ENCODE peak calls at places on chromosomes 7 and 10, in four cellular contexts. One of them, this sample, is unnamed.

GRCh38 chr7:36775061-36775631 is 50.9 kb upstream of the AOAH start:
- DNase-seq in mucosa of gallbladder: no peak
- DNase-seq in activated gamma-delta T cell treated with Interleukin-2 at 50 U/mL for 16 hours: no peak
- DNase-seq in glutamatergic neuron: no peak
- DNase-seq in this sample: no peak

GRCh38 chr10:83603708-83604107 is 535.6 kb upstream of the GHITM start:
- DNase-seq in mucosa of gallbladder: no peak
- DNase-seq in glutamatergic neuron: no peak
- DNase-seq in activated gamma-delta T cell treated with Interleukin-2 at 50 U/mL for 16 hours: no peak
- DNase-seq in this sample: no peak

GRCh38 chr7:149882264-149883048 is 8.7 kb downstream of the ATP6V0E2 start:
- DNase-seq in mucosa of gallbladder: peak
- DNase-seq in activated gamma-delta T cell treated with Interleukin-2 at 50 U/mL for 16 hours: no peak
- DNase-seq in glutamatergic neuron: no peak
- DNase-seq in this sample: no peak

GRCh38 chr10:4704034-4704545 is 121.9 kb upstream of the AKR1E2 start:
- DNase-seq in activated gamma-delta T cell treated with Interleukin-2 at 50 U/mL for 16 hours: no peak
- DNase-seq in mucosa of gallbladder: peak
- DNase-seq in glutamatergic neuron: no peak
- DNase-seq in this sample: no peak

GRCh38 chr10:75400769-75401568 is 595 bp downstream of the ZNF503 start:
- DNase-seq in mucosa of gallbladder: peak
- DNase-seq in activated gamma-delta T cell treated with Interleukin-2 at 50 U/mL for 16 hours: no peak
- DNase-seq in glutamatergic neuron: peak
- DNase-seq in this sample: no peak

GRCh38 chr10:72334196-72334831 is 20.4 kb downstream of the DNAJB12 start:
- DNase-seq in glutamatergic neuron: peak
- DNase-seq in activated gamma-delta T cell treated with Interleukin-2 at 50 U/mL for 16 hours: no peak
- DNase-seq in mucosa of gallbladder: peak
- DNase-seq in this sample: no peak

GRCh38 chr10:24938076-24938475 is 14.3 kb downstream of the PRTFDC1 start:
- DNase-seq in activated gamma-delta T cell treated with Interleukin-2 at 50 U/mL for 16 hours: no peak
- DNase-seq in glutamatergic neuron: no peak
- DNase-seq in mucosa of gallbladder: no peak
- DNase-seq in this sample: no peak

GRCh38 chr7:154649015-154649414 is 353.9 kb downstream of the PAXIP1 start:
- DNase-seq in glutamatergic neuron: no peak
- DNase-seq in mucosa of gallbladder: no peak
- DNase-seq in activated gamma-delta T cell treated with Interleukin-2 at 50 U/mL for 16 hours: no peak
- DNase-seq in this sample: no peak

GRCh38 chr10:111874586-111874985 is 309.0 kb downstream of the GPAM start:
- DNase-seq in activated gamma-delta T cell treated with Interleukin-2 at 50 U/mL for 16 hours: no peak
- DNase-seq in mucosa of gallbladder: no peak
- DNase-seq in glutamatergic neuron: no peak
- DNase-seq in this sample: no peak

GRCh38 chr10:65100146-65100545 is 1578.9 kb downstream of the REEP3 start:
- DNase-seq in activated gamma-delta T cell treated with Interleukin-2 at 50 U/mL for 16 hours: no peak
- DNase-seq in glutamatergic neuron: no peak
- DNase-seq in mucosa of gallbladder: no peak
- DNase-seq in this sample: no peak

GRCh38 chr7:129047761-129048160 is 7.2 kb downstream of the TNPO3 start:
- DNase-seq in activated gamma-delta T cell treated with Interleukin-2 at 50 U/mL for 16 hours: no peak
- DNase-seq in glutamatergic neuron: no peak
- DNase-seq in mucosa of gallbladder: no peak
- DNase-seq in this sample: no peak

GRCh38 chr7:132866551-132866950 is 215.3 kb downstream of the CHCHD3 start:
- DNase-seq in glutamatergic neuron: no peak
- DNase-seq in mucosa of gallbladder: no peak
- DNase-seq in activated gamma-delta T cell treated with Interleukin-2 at 50 U/mL for 16 hours: no peak
- DNase-seq in this sample: no peak

GRCh38 chr7:6531492-6532279 is 19.6 kb downstream of the GRID2IP start:
- DNase-seq in mucosa of gallbladder: no peak
- DNase-seq in activated gamma-delta T cell treated with Interleukin-2 at 50 U/mL for 16 hours: no peak
- DNase-seq in glutamatergic neuron: no peak
- DNase-seq in this sample: no peak

GRCh38 chr7:43648725-43649406 is 66.0 kb downstream of the STK17A start:
- DNase-seq in mucosa of gallbladder: peak
- DNase-seq in activated gamma-delta T cell treated with Interleukin-2 at 50 U/mL for 16 hours: peak
- DNase-seq in glutamatergic neuron: no peak
- DNase-seq in this sample: peak

GRCh38 chr7:74454948-74455804 is 1.5 kb downstream of the GTF2IRD1 start:
- DNase-seq in glutamatergic neuron: no peak
- DNase-seq in mucosa of gallbladder: peak
- DNase-seq in activated gamma-delta T cell treated with Interleukin-2 at 50 U/mL for 16 hours: no peak
- DNase-seq in this sample: no peak

GRCh38 chr10:49151025-49151445 is 17.2 kb upstream of the FAM170B start:
- DNase-seq in mucosa of gallbladder: no peak
- DNase-seq in activated gamma-delta T cell treated with Interleukin-2 at 50 U/mL for 16 hours: no peak
- DNase-seq in glutamatergic neuron: no peak
- DNase-seq in this sample: no peak

GRCh38 chr10:612696-613095 is 76.8 kb downstream of the DIP2C start:
- DNase-seq in mucosa of gallbladder: no peak
- DNase-seq in activated gamma-delta T cell treated with Interleukin-2 at 50 U/mL for 16 hours: no peak
- DNase-seq in glutamatergic neuron: no peak
- DNase-seq in this sample: no peak